ENCODE peak calls at places on chromosomes 12 and 14, in four cellular contexts. Q is GM12878, X is A549, Z is IMR-90. S is an unnamed sample.

GRCh38 chr12:14892726-14893442 is 7.2 kb upstream of the MGP start:
- DNase-seq in Q (no peak), X (no peak), Z (peak; percentile 2), S (peak; percentile 68)

GRCh38 chr12:46473634-46474201 is 101.1 kb upstream of the SLC38A2 start:
- DNase-seq in Z (peak; percentile 94), X (peak; percentile 86), Q (peak; percentile 51), S (peak; percentile 59)

GRCh38 chr14:22549981-22550670 is 38.9 kb downstream of the DAD1 start:
- DNase-seq in Q (peak; percentile 87), Z (peak; percentile 63), X (no peak), S (no peak)

GRCh38 chr12:25438638-25439037 is 114.4 kb downstream of the LMNTD1 start:
- DNase-seq in Q (no peak), Z (peak; percentile 63), X (no peak), S (no peak)

GRCh38 chr12:106445053-106445452 is 87.5 kb downstream of the POLR3B start:
- DNase-seq in X (no peak), Z (no peak), Q (no peak), S (no peak)

GRCh38 chr12:104719700-104720345 is 238.3 kb downstream of the SLC41A2 start:
- DNase-seq in Z (no peak), X (no peak), Q (no peak), S (no peak)

GRCh38 chr14:58098507-58098906 is 53.5 kb downstream of the ARMH4 start:
- DNase-seq in Z (no peak), X (no peak), Q (no peak), S (no peak)

GRCh38 chr12:38587594-38587993 is 271.0 kb downstream of the ALG10B start:
- DNase-seq in X (no peak), Z (no peak), Q (no peak), S (no peak)

GRCh38 chr12:113647048-113647447 is 175.4 kb upstream of the LHX5 start:
- DNase-seq in X (no peak), Z (no peak), Q (no peak), S (no peak)

GRCh38 chr12:112362309-112362708 is 19.9 kb downstream of the HECTD4 start:
- DNase-seq in Q (no peak), Z (no peak), X (no peak), S (no peak)

GRCh38 chr14:44531648-44532047 is 24.6 kb upstream of the FSCB start:
- DNase-seq in X (no peak), Z (no peak), Q (no peak), S (no peak)

GRCh38 chr12:87127272-87127671 is 871.1 kb upstream of the MGAT4C start:
- DNase-seq in X (no peak), Z (peak; percentile 61), Q (no peak), S (no peak)

GRCh38 chr14:55052259-55052930 is 948 bp downstream of the MAPK1IP1L start:
- DNase-seq in Q (no peak), Z (peak; percentile 31), X (peak; percentile 26), S (no peak)

GRCh38 chr12:54439521-54440255 is 20.6 kb upstream of the ITGA5 start:
- DNase-seq in Z (peak; percentile 86), Q (no peak), X (peak; percentile 83), S (no peak)

GRCh38 chr14:22084393-22085281 is 411.0 kb upstream of the OR4E1 start:
- DNase-seq in X (peak; percentile 8), Z (peak; percentile 62), Q (peak; percentile 8), S (no peak)

GRCh38 chr12:13258212-13258611 is 61.7 kb downstream of the EMP1 start:
- DNase-seq in X (no peak), Q (no peak), Z (no peak), S (no peak)

GRCh38 chr14:34361504-34362011 is 100.5 kb downstream of the SPTSSA start:
- DNase-seq in Q (no peak), Z (peak; percentile 11), X (no peak), S (no peak)

GRCh38 chr12:102948941-102949352 is 8.5 kb upstream of the ASCL1 start:
- DNase-seq in Z (peak; percentile 37), Q (no peak), X (peak; percentile 47), S (no peak)

GRCh38 chr14:61491224-61491623 is 169.8 kb downstream of the PRKCH start:
- DNase-seq in Q (no peak), X (no peak), Z (no peak), S (no peak)

GRCh38 chr12:107064687-107065086 is 28.7 kb downstream of the CRY1 start:
- DNase-seq in Q (no peak), Z (no peak), X (no peak), S (no peak)

GRCh38 chr12:76013603-76014002 is 18.0 kb downstream of the PHLDA1 start:
- DNase-seq in X (no peak), Q (no peak), Z (no peak), S (no peak)

GRCh38 chr14:83101855-83102254 is 1568.2 kb upstream of the SEL1L start:
- DNase-seq in X (no peak), Q (no peak), Z (peak; percentile 84), S (no peak)

GRCh38 chr12:13075114-13075471 is 28.4 kb downstream of the GSG1 start:
- DNase-seq in X (no peak), Z (peak; percentile 15), Q (no peak), S (no peak)

GRCh38 chr12:131943389-131943788 is 6.4 kb upstream of the EP400 start:
- DNase-seq in Q (no peak), X (no peak), Z (no peak), S (peak; percentile 5)

GRCh38 chr12:68326720-68327119 is 5.4 kb downstream of the MDM1 start:
- DNase-seq in Q (no peak), Z (no peak), X (no peak), S (no peak)

GRCh38 chr14:58465425-58465824 is 37.9 kb downstream of the KIAA0586 start:
- DNase-seq in X (peak; percentile 13), Z (peak; percentile 70), Q (no peak), S (no peak)

GRCh38 chr12:85805654-85806053 is 30.6 kb downstream of the RASSF9 start:
- DNase-seq in X (no peak), Q (no peak), Z (no peak), S (no peak)

GRCh38 chr12:32151081-32151480 is 44.4 kb downstream of the BICD1 start:
- DNase-seq in X (no peak), Z (no peak), Q (no peak), S (no peak)

GRCh38 chr14:63266106-63266505 is 52.6 kb downstream of the GPHB5 start:
- DNase-seq in Q (no peak), Z (peak; percentile 21), X (no peak), S (no peak)

GRCh38 chr14:89428556-89429196 is 11.6 kb upstream of the FOXN3 start:
- DNase-seq in Z (peak; percentile 22), X (no peak), Q (no peak), S (no peak)

GRCh38 chr12:121791671-121792496 is 1.6 kb downstream of the RHOF start:
- DNase-seq in Z (no peak), Q (no peak), X (no peak), S (peak; percentile 62)

GRCh38 chr12:121788176-121788818 is 5.2 kb downstream of the RHOF start:
- DNase-seq in X (no peak), Q (no peak), Z (no peak), S (no peak)

GRCh38 chr12:121792607-121793500 is 634 bp downstream of the RHOF start:
- DNase-seq in Z (no peak), Q (no peak), X (no peak), S (peak; percentile 58)

GRCh38 chr12:121789233-121789781 is 4.2 kb downstream of the RHOF start:
- DNase-seq in Z (no peak), X (no peak), Q (no peak), S (no peak)

GRCh38 chr12:121789800-121790748 is 3.4 kb downstream of the RHOF start:
- DNase-seq in Z (peak; percentile 34), Q (peak; percentile 70), X (no peak), S (peak; percentile 68)
- TF ChIP-seq POLR2A in Z (no peak), Q (peak; percentile 84), X (no peak), S (no peak)

DNA sequence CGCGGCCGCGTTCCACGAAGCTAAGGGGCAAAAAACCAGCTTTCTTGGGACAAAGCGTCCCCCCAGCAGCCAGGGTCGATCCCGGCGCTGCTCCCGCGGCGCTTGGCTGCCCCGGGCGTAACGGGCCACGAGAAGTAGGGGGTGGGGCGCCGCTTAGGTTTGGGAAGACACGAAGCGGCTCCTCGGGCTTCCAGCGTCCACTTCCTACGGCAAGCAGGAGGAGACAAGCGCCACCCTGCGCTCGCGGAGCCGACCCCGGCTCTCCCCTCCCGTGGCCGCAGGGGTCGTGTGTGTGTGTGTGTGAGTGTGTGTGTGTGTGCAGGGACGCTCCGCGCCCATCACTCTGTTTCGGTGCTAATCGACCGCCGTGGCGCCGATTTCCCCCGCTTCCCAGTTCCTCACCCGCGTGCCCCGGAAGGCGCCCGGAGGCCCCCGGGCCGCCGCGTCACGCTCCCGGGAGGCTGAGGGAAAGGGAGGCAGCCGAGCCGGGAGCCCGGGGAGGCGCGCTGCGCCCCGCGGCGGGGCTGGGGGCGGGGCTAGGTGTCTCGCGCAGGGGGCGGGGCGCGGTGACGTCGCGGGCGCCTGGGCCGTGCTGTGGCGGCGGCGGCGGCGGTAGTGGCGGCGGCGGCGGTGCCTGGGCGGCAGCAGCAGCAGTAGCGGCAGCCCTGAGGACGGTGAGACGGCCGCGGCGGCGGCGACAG is at the start of gene ERC1:
- DNase-seq in X (peak; percentile 88), Z (peak; percentile 87), Q (no peak), S (peak; percentile 91)
- TF ChIP-seq POLR2A in X (peak; percentile 51), Z (peak; percentile 92), Q (peak; percentile 66), S (peak; percentile 92)

DNA sequence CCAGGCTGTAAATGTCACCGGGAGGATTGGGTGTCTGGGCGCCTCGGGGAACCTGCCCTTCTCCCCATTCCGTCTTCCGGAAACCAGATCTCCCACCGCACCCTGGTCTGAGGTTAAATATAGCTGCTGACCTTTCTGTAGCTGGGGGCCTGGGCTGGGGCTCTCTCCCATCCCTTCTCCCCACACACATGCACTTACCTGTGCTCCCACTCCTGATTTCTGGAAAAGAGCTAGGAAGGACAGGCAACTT is 1.3 kb downstream of the GAPDH start:
- DNase-seq in Q (no peak), Z (no peak), X (no peak), S (no peak)
- TF ChIP-seq POLR2A in Q (no peak), Z (no peak), X (no peak), S (no peak)

GRCh38 chr14:100350283-100350926 is 27.3 kb downstream of the SLC25A47 start:
- DNase-seq in Q (no peak), X (no peak), Z (no peak), S (no peak)

GRCh38 chr14:100348253-100348729 is 25.2 kb downstream of the SLC25A47 start:
- DNase-seq in Q (no peak), Z (no peak), X (no peak), S (peak; percentile 45)

GRCh38 chr14:100348779-100349708 is 25.9 kb downstream of the SLC25A47 start:
- DNase-seq in X (no peak), Z (no peak), Q (no peak), S (peak; percentile 41)

GRCh38 chr14:100345711-100346110 is 22.6 kb downstream of the SLC25A47 start:
- DNase-seq in Z (no peak), Q (no peak), X (no peak), S (no peak)

DNA sequence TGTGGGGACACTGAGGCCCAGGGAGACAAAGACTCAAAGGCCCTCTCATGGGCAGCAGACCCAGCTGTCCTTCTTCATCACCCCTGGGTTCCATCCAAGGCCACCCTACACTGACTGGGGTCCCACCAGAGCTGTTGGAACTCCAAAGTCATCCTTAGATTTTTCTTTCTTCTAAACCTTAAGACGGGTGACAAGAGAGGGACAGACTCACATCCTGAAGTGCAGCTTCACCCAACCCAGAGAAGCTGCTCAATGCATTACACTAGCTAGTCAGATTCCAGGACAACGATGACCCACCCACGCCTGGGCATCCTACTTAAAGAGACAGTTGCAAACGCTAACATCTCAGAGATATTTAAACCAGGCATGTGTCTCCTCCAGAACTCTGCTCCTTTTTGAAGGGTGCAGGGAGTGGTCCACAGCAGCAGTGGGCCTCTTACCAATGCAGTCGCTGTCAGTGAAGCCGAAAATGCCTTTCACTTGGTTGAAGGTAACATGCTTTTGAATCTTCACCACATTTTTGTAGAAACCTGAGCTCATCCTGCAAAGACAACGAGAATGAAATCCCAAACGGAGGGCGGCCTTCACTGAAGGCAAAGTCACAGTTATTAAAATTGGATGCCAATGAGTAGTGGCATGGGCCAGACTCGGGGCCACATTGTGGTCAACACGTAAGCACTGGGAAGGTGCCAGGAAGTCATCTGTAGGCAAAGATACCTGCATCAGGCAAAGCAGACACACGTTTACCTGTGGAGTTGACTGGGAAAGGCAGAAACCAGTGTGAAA is 23.4 kb downstream of the SLC25A47 start:
- DNase-seq in X (no peak), Z (no peak), Q (no peak), S (no peak)
- TF ChIP-seq POLR2A in X (no peak), Z (no peak), Q (no peak), S (no peak)